ENCODE peak calls at places on chromosomes 5 and 9, in eight cellular contexts. One of them, this sample, is unnamed.
A peak's percentile ranks its signal among the peaks of the same experiment; 100 is the strongest.

GRCh38 chr9:70747335-70747734 is 332.9 kb upstream of the KLF9 start:
- DNase-seq in natural killer cell treated with Interleukin-12 subunit alpha and Interleukin-12 subunit beta and Interleukin-15 and Interleukin-18, amount 100 ng/mL, for 72 hours: no peak
- DNase-seq in NCI-H1092: no peak
- DNase-seq in spleen: no peak
- DNase-seq in caudate nucleus: no peak
- DNase-seq in GM23248: no peak
- DNase-seq in GM13977: no peak
- DNase-seq in NCI-H460: no peak
- DNase-seq in this sample: peak; percentile 45

GRCh38 chr5:6785161-6785860 is 72.1 kb downstream of the TENT4A start:
- DNase-seq in natural killer cell treated with Interleukin-12 subunit alpha and Interleukin-12 subunit beta and Interleukin-15 and Interleukin-18, amount 100 ng/mL, for 72 hours: no peak
- DNase-seq in NCI-H1092: no peak
- DNase-seq in spleen: no peak
- DNase-seq in caudate nucleus: no peak
- DNase-seq in GM23248: no peak
- DNase-seq in GM13977: no peak
- DNase-seq in NCI-H460: no peak
- DNase-seq in this sample: no peak

GRCh38 chr5:98513378-98513777 is 260.1 kb upstream of the RGMB start:
- DNase-seq in natural killer cell treated with Interleukin-12 subunit alpha and Interleukin-12 subunit beta and Interleukin-15 and Interleukin-18, amount 100 ng/mL, for 72 hours: no peak
- DNase-seq in NCI-H1092: peak; percentile 21
- DNase-seq in spleen: no peak
- DNase-seq in caudate nucleus: no peak
- DNase-seq in GM23248: no peak
- DNase-seq in GM13977: no peak
- DNase-seq in NCI-H460: no peak
- DNase-seq in this sample: no peak

GRCh38 chr5:180553530-180553929 is 37.8 kb downstream of the SCGB3A1 start:
- DNase-seq in natural killer cell treated with Interleukin-12 subunit alpha and Interleukin-12 subunit beta and Interleukin-15 and Interleukin-18, amount 100 ng/mL, for 72 hours: no peak
- DNase-seq in NCI-H1092: no peak
- DNase-seq in spleen: no peak
- DNase-seq in caudate nucleus: no peak
- DNase-seq in GM23248: no peak
- DNase-seq in GM13977: no peak
- DNase-seq in NCI-H460: no peak
- DNase-seq in this sample: no peak

GRCh38 chr9:20940447-20941176 is 90.8 kb downstream of the HACD4 start:
- DNase-seq in natural killer cell treated with Interleukin-12 subunit alpha and Interleukin-12 subunit beta and Interleukin-15 and Interleukin-18, amount 100 ng/mL, for 72 hours: no peak
- DNase-seq in NCI-H1092: no peak
- DNase-seq in spleen: no peak
- DNase-seq in caudate nucleus: no peak
- DNase-seq in GM23248: peak; percentile 9
- DNase-seq in GM13977: no peak
- DNase-seq in NCI-H460: no peak
- DNase-seq in this sample: no peak

GRCh38 chr5:172715931-172716682 is 54.9 kb downstream of the DUSP1 start:
- DNase-seq in natural killer cell treated with Interleukin-12 subunit alpha and Interleukin-12 subunit beta and Interleukin-15 and Interleukin-18, amount 100 ng/mL, for 72 hours: peak; percentile 49
- DNase-seq in NCI-H1092: no peak
- DNase-seq in spleen: no peak
- DNase-seq in caudate nucleus: no peak
- DNase-seq in GM23248: peak; percentile 32
- DNase-seq in GM13977: no peak
- DNase-seq in NCI-H460: peak; percentile 61
- DNase-seq in this sample: no peak

GRCh38 chr5:96146675-96147074 is 185.0 kb upstream of the ELL2 start:
- DNase-seq in natural killer cell treated with Interleukin-12 subunit alpha and Interleukin-12 subunit beta and Interleukin-15 and Interleukin-18, amount 100 ng/mL, for 72 hours: no peak
- DNase-seq in NCI-H1092: no peak
- DNase-seq in spleen: no peak
- DNase-seq in caudate nucleus: no peak
- DNase-seq in GM23248: peak; percentile 90
- DNase-seq in GM13977: peak; percentile 17
- DNase-seq in NCI-H460: peak; percentile 56
- DNase-seq in this sample: no peak

GRCh38 chr5:149636861-149637246 is 55.6 kb downstream of the ARHGEF37 start:
- DNase-seq in natural killer cell treated with Interleukin-12 subunit alpha and Interleukin-12 subunit beta and Interleukin-15 and Interleukin-18, amount 100 ng/mL, for 72 hours: peak; percentile 78
- DNase-seq in NCI-H1092: peak; percentile 45
- DNase-seq in spleen: no peak
- DNase-seq in caudate nucleus: peak; percentile 36
- DNase-seq in GM23248: peak; percentile 90
- DNase-seq in GM13977: peak; percentile 71
- DNase-seq in NCI-H460: peak; percentile 86
- DNase-seq in this sample: peak; percentile 30

This sample was measured in NCI-H1105 treated with DMSO at 0.1 percent for 48 hours.